ENCODE peak calls at places on chromosomes 6 and 20, in five cellular contexts. One of them, this sample, is unnamed.

GRCh38 chr6:149060985-149061760 is 256.3 kb upstream of the TAB2 start:
- DNase-seq in SK-N-SH: peak
- DNase-seq in K562: no peak
- DNase-seq in GM12878: no peak
- DNase-seq in HepG2: peak
- DNase-seq in this sample: no peak

GRCh38 chr6:97133071-97133470 is 149.9 kb downstream of the MMS22L start:
- DNase-seq in SK-N-SH: peak
- DNase-seq in K562: no peak
- DNase-seq in GM12878: no peak
- DNase-seq in HepG2: no peak
- DNase-seq in this sample: no peak

GRCh38 chr6:10583509-10583908 is 62.4 kb downstream of the GCNT2 start:
- DNase-seq in SK-N-SH: no peak
- DNase-seq in K562: no peak
- DNase-seq in GM12878: no peak
- DNase-seq in HepG2: peak
- DNase-seq in this sample: no peak

GRCh38 chr20:6769953-6770831 is 2.7 kb downstream of the BMP2 start:
- DNase-seq in SK-N-SH: peak
- DNase-seq in K562: no peak
- DNase-seq in GM12878: no peak
- DNase-seq in HepG2: no peak
- DNase-seq in this sample: no peak

GRCh38 chr6:63267046-63267445 is 52.7 kb downstream of the LGSN start:
- DNase-seq in SK-N-SH: no peak
- DNase-seq in K562: no peak
- DNase-seq in GM12878: no peak
- DNase-seq in HepG2: no peak
- DNase-seq in this sample: no peak

GRCh38 chr20:58225490-58226200 is 2.8 kb downstream of the ANKRD60 start:
- DNase-seq in SK-N-SH: no peak
- DNase-seq in K562: no peak
- DNase-seq in GM12878: no peak
- DNase-seq in HepG2: no peak
- DNase-seq in this sample: no peak

GRCh38 chr6:160110724-160111123 is 10.9 kb upstream of the SLC22A1 start:
- DNase-seq in SK-N-SH: no peak
- DNase-seq in K562: no peak
- DNase-seq in GM12878: no peak
- DNase-seq in HepG2: no peak
- DNase-seq in this sample: no peak

GRCh38 chr20:37498066-37498702 is 22.9 kb upstream of the NNAT start:
- DNase-seq in SK-N-SH: no peak
- DNase-seq in K562: no peak
- DNase-seq in GM12878: no peak
- DNase-seq in HepG2: no peak
- DNase-seq in this sample: no peak

GRCh38 chr20:18585134-18585533 is 2.7 kb upstream of the DTD1 start:
- DNase-seq in SK-N-SH: no peak
- DNase-seq in K562: no peak
- DNase-seq in GM12878: no peak
- DNase-seq in HepG2: peak
- DNase-seq in this sample: peak

GRCh38 chr6:6975395-6976111 is 132.2 kb upstream of the RREB1 start:
- DNase-seq in SK-N-SH: no peak
- DNase-seq in K562: no peak
- DNase-seq in GM12878: no peak
- DNase-seq in HepG2: no peak
- DNase-seq in this sample: no peak

GRCh38 chr20:39117486-39117885 is 155.3 kb downstream of the DHX35 start:
- DNase-seq in SK-N-SH: no peak
- DNase-seq in K562: no peak
- DNase-seq in GM12878: no peak
- DNase-seq in HepG2: peak
- DNase-seq in this sample: no peak

GRCh38 chr20:15599961-15600360 is 973.3 kb downstream of the KIF16B start:
- DNase-seq in SK-N-SH: no peak
- DNase-seq in K562: no peak
- DNase-seq in GM12878: no peak
- DNase-seq in HepG2: no peak
- DNase-seq in this sample: no peak

GRCh38 chr6:85065831-85066230 is 301.4 kb upstream of the TBX18 start:
- DNase-seq in SK-N-SH: no peak
- DNase-seq in K562: no peak
- DNase-seq in GM12878: no peak
- DNase-seq in HepG2: no peak
- DNase-seq in this sample: no peak

GRCh38 chr6:149271348-149272340 is 45.9 kb upstream of the TAB2 start:
- DNase-seq in SK-N-SH: no peak
- DNase-seq in K562: no peak
- DNase-seq in GM12878: peak
- DNase-seq in HepG2: no peak
- DNase-seq in this sample: no peak

GRCh38 chr20:50242863-50243609 is 52.4 kb downstream of the CEBPB start:
- DNase-seq in SK-N-SH: no peak
- DNase-seq in K562: no peak
- DNase-seq in GM12878: no peak
- DNase-seq in HepG2: peak
- DNase-seq in this sample: no peak

GRCh38 chr6:15001511-15001910 is 244.4 kb upstream of the JARID2 start:
- DNase-seq in SK-N-SH: no peak
- DNase-seq in K562: no peak
- DNase-seq in GM12878: no peak
- DNase-seq in HepG2: no peak
- DNase-seq in this sample: no peak

GRCh38 chr6:40485300-40485699 is 101.9 kb downstream of the LRFN2 start:
- DNase-seq in SK-N-SH: peak
- DNase-seq in K562: no peak
- DNase-seq in GM12878: no peak
- DNase-seq in HepG2: no peak
- DNase-seq in this sample: no peak

GRCh38 chr6:144340541-144341371 is 55.6 kb downstream of the UTRN start:
- DNase-seq in SK-N-SH: no peak
- DNase-seq in K562: no peak
- DNase-seq in GM12878: no peak
- DNase-seq in HepG2: peak
- DNase-seq in this sample: no peak

GRCh38 chr6:110661426-110661825 is 153.8 kb downstream of the CDK19 start:
- DNase-seq in SK-N-SH: no peak
- DNase-seq in K562: no peak
- DNase-seq in GM12878: no peak
- DNase-seq in HepG2: no peak
- DNase-seq in this sample: no peak

GRCh38 chr6:167757821-167758220 is 68.9 kb upstream of the AFDN start:
- DNase-seq in SK-N-SH: no peak
- DNase-seq in K562: no peak
- DNase-seq in GM12878: no peak
- DNase-seq in HepG2: no peak
- DNase-seq in this sample: no peak

GRCh38 chr6:38302081-38302480 is 337.6 kb downstream of the BTBD9 start:
- DNase-seq in SK-N-SH: no peak
- DNase-seq in K562: no peak
- DNase-seq in GM12878: no peak
- DNase-seq in HepG2: no peak
- DNase-seq in this sample: no peak

GRCh38 chr6:165013701-165014100 is 295.7 kb downstream of the C6orf118 start:
- DNase-seq in SK-N-SH: no peak
- DNase-seq in K562: no peak
- DNase-seq in GM12878: no peak
- DNase-seq in HepG2: no peak
- DNase-seq in this sample: no peak

GRCh38 chr6:141335476-141335875 is 797.2 kb upstream of the GJE1 start:
- DNase-seq in SK-N-SH: no peak
- DNase-seq in K562: no peak
- DNase-seq in GM12878: no peak
- DNase-seq in HepG2: no peak
- DNase-seq in this sample: no peak

GRCh38 chr6:106315765-106316375 is 9.7 kb downstream of the ATG5 start:
- DNase-seq in SK-N-SH: no peak
- DNase-seq in K562: peak
- DNase-seq in GM12878: no peak
- DNase-seq in HepG2: no peak
- DNase-seq in this sample: no peak

GRCh38 chr6:52423971-52424381 is 3.8 kb downstream of the EFHC1 start:
- DNase-seq in SK-N-SH: no peak
- DNase-seq in K562: no peak
- DNase-seq in GM12878: no peak
- DNase-seq in HepG2: peak
- DNase-seq in this sample: no peak

GRCh38 chr6:37134622-37135191 is 35.2 kb upstream of the PIM1 start:
- DNase-seq in SK-N-SH: no peak
- DNase-seq in K562: no peak
- DNase-seq in GM12878: no peak
- DNase-seq in HepG2: no peak
- DNase-seq in this sample: no peak

GRCh38 chr6:37127961-37128862 is 41.7 kb upstream of the PIM1 start:
- DNase-seq in SK-N-SH: no peak
- DNase-seq in K562: peak
- DNase-seq in GM12878: no peak
- DNase-seq in HepG2: peak
- DNase-seq in this sample: no peak

GRCh38 chr6:37130704-37131103 is 39.2 kb upstream of the PIM1 start:
- DNase-seq in SK-N-SH: no peak
- DNase-seq in K562: no peak
- DNase-seq in GM12878: no peak
- DNase-seq in HepG2: peak
- DNase-seq in this sample: no peak

GRCh38 chr6:37131960-37132253 is 38.0 kb upstream of the PIM1 start:
- DNase-seq in SK-N-SH: no peak
- DNase-seq in K562: no peak
- DNase-seq in GM12878: no peak
- DNase-seq in HepG2: no peak
- DNase-seq in this sample: no peak

GRCh38 chr6:37131104-37131959 is 38.6 kb upstream of the PIM1 start:
- DNase-seq in SK-N-SH: peak
- DNase-seq in K562: no peak
- DNase-seq in GM12878: no peak
- DNase-seq in HepG2: peak
- DNase-seq in this sample: no peak
- TF ChIP-seq EP300 in SK-N-SH: no peak
- TF ChIP-seq EP300 in K562: no peak
- TF ChIP-seq EP300 in GM12878: no peak
- TF ChIP-seq EP300 in HepG2: no peak
- TF ChIP-seq EP300 in this sample: no peak

DNA sequence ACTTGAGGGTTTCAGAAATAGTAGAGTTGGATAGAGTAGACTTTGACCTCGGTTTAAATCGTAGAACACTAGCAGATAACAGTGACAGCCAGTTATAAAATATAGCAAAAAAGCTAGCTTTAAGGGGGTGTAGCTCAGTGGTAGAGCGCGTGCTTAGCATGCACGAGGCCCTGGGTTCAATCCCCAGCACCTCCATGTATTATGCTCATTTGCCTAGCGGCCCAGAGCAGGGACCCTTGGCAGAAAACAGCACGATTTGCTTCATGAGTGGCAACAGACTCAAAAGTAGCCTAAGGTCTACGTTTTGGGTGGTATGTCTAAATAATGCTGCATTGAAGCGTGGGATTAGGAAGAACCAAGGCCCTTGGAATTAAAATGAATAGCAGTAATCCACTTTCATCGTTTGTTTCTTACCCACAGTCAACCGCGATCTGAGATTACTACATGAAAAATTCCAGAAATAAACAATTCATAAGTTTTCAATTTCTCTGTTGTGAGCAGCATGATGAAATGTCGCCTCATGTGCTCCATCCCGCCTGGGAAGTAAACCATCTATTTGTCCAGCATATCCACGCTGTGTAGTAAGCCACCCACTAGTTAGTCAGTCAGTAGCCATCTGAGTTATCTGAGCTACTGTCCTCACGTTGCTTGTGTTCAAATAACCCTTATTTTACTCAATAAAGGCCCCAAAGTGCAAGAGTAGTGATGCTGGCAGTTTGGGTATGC is 184.9 kb downstream of the GPX5 start:
- DNase-seq in SK-N-SH: no peak
- DNase-seq in K562: peak
- DNase-seq in GM12878: no peak
- DNase-seq in HepG2: peak
- DNase-seq in this sample: peak
- TF ChIP-seq SIN3A in SK-N-SH: no peak
- TF ChIP-seq SIN3A in K562: no peak
- TF ChIP-seq SIN3A in GM12878: no peak
- TF ChIP-seq SIN3A in HepG2: no peak
- TF ChIP-seq SIN3A in this sample: no peak

DNA sequence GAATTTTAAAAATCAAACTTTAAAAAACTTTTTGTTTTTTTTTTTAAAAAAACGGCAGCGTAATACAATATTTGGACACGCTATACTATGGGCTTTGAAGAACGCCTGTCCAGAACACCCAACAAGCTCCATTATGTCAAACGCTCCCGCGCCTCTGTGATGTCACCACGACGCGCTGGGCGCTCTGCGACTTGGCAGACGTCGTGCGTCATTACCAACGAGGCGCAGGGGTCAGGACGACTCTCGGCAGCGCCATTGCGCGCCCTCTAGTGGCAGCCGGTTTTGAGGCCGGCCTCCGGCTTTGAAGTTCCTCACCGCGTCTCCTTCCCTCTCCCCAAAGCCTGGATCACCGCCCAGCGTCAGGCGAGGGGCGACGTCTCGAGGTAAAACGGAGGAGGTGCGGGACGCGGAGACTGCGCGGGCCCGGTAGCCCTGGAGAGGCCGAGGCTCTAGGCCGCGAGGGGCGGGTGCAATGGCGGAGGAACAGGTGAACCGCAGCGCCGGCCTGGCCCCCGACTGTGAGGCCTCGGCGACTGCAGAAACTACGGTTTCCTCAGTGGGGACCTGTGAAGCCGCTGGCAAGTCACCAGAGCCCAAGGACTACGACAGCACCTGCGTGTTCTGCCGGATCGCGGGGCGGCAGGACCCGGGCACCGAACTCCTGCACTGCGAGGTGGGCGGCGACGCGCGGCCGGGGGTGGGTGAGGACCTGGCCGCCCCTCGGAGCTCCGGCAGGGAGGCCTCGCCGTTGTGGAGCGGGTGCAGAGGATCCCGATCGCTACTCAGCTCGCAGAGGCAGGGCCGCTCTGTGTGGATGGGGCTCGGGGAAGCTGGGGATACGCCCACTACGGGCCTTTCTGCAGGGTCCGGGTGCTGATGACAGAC is at the start of gene HINT3:
- DNase-seq in SK-N-SH: peak
- DNase-seq in K562: peak
- DNase-seq in GM12878: peak
- DNase-seq in HepG2: peak
- DNase-seq in this sample: peak
- TF ChIP-seq EP300 in SK-N-SH: peak
- TF ChIP-seq EP300 in K562: peak
- TF ChIP-seq EP300 in GM12878: peak
- TF ChIP-seq EP300 in HepG2: peak
- TF ChIP-seq EP300 in this sample: peak

GRCh38 chr6:108559097-108559883 is 1.4 kb upstream of the FOXO3 start:
- DNase-seq in SK-N-SH: peak
- DNase-seq in K562: peak
- DNase-seq in GM12878: no peak
- DNase-seq in HepG2: peak
- DNase-seq in this sample: no peak
- TF ChIP-seq SIN3A in SK-N-SH: peak
- TF ChIP-seq SIN3A in K562: no peak
- TF ChIP-seq SIN3A in GM12878: no peak
- TF ChIP-seq SIN3A in HepG2: peak
- TF ChIP-seq SIN3A in this sample: peak

GRCh38 chr6:42563697-42564495 is at the start of gene UBR2:
- DNase-seq in SK-N-SH: peak
- DNase-seq in K562: peak
- DNase-seq in GM12878: peak
- DNase-seq in HepG2: peak
- DNase-seq in this sample: peak
- TF ChIP-seq EP300 in SK-N-SH: no peak
- TF ChIP-seq EP300 in K562: peak
- TF ChIP-seq EP300 in GM12878: no peak
- TF ChIP-seq EP300 in HepG2: no peak
- TF ChIP-seq EP300 in this sample: peak

This sample was measured in H1.